ENCODE peak calls at places on chromosomes 13 and 19, in eight cellular contexts. G is NCI-H748 treated with DMSO at 0.1 percent for 48 hours, B is lower leg skin, L is GM19239, H is iPS DF 19.7, V is dermis microvascular lymphatic vessel endothelial cell, R is left lung, J is stomach. A is an unnamed sample.

GRCh38 chr19:7694499-7694898 is 7.4 kb downstream of the FCER2 start:
- DNase-seq in L (no peak), J (no peak), B (no peak), H (no peak), G (no peak), R (no peak), V (no peak), A (no peak)

GRCh38 chr13:85332595-85332994 is 466.6 kb downstream of the SLITRK6 start:
- DNase-seq in B (no peak), R (no peak), H (no peak), G (no peak), L (no peak), V (no peak), J (no peak), A (no peak)

GRCh38 chr19:38644719-38645118 is 2.7 kb upstream of the ACTN4 start:
- DNase-seq in L (no peak), R (no peak), B (no peak), V (no peak), J (no peak), G (no peak), H (no peak), A (no peak)

GRCh38 chr13:29849731-29850212 is 645 bp downstream of the UBL3 start:
- DNase-seq in H (no peak), R (peak), V (peak), J (peak), L (no peak), B (peak), G (peak), A (peak)

GRCh38 chr19:19539738-19540703 is 2.0 kb downstream of the CILP2 start:
- DNase-seq in H (no peak), G (no peak), J (peak), V (peak), L (no peak), R (peak), B (peak), A (peak)

GRCh38 chr13:112204881-112205327 is 138.0 kb downstream of the SOX1 start:
- DNase-seq in B (peak), G (no peak), J (no peak), H (peak), R (no peak), V (no peak), L (no peak), A (no peak)

GRCh38 chr19:7242601-7243258 is 51.5 kb downstream of the INSR start:
- DNase-seq in H (no peak), G (no peak), V (peak), L (no peak), J (no peak), B (no peak), R (no peak), A (peak)

GRCh38 chr19:29674374-29675119 is 9.3 kb downstream of the PLEKHF1 start:
- DNase-seq in J (no peak), R (no peak), B (peak), V (no peak), H (no peak), G (no peak), L (no peak), A (no peak)

GRCh38 chr19:15091918-15092753 is 10.1 kb downstream of the OR1I1 start:
- DNase-seq in H (no peak), B (no peak), G (peak), J (no peak), R (no peak), V (peak), L (no peak), A (peak)

GRCh38 chr13:76745246-76746200 is 140.7 kb downstream of the KCTD12 start:
- DNase-seq in J (no peak), B (no peak), R (no peak), H (no peak), G (no peak), L (no peak), V (peak), A (no peak)

GRCh38 chr13:30905932-30906383 is at the start of gene MEDAG:
- DNase-seq in B (peak), R (peak), L (no peak), J (no peak), V (peak), H (no peak), G (no peak), A (peak)

GRCh38 chr19:13069415-13070369 is 33.0 kb downstream of the LYL1 start:
- DNase-seq in R (no peak), J (no peak), B (no peak), G (no peak), L (no peak), H (no peak), V (no peak), A (no peak)